ENCODE peak calls at places on chromosomes 16 and 17, in six cellular contexts. O is ovary; D is tibial artery; N is fibroblast of lung; S is CD4-positive, CD25-positive, alpha-beta regulatory T cell; T is RWPE2. H is an unnamed sample. For H3K9me3, the result is how much of the 10 kb centered on the place peaks cover.

GRCh38 chr16:69324013-69324531 is 6.3 kb downstream of the PDF start:
- DNase-seq in O (no peak), D (no peak), N (no peak), S (no peak), T (no peak), H (peak)

GRCh38 chr16:70782237-70782636 is 18.7 kb downstream of the VAC14 start:
- DNase-seq in O (no peak), D (no peak), N (no peak), S (no peak), T (no peak), H (no peak)

GRCh38 chr17:31434404-31435050 is 43.1 kb downstream of the RAB11FIP4 start:
- DNase-seq in O (no peak), D (no peak), N (no peak), S (no peak), T (no peak), H (no peak)

GRCh38 chr17:63498621-63499195 is 21.8 kb downstream of the ACE start:
- DNase-seq in O (no peak), D (no peak), N (peak), S (no peak), T (no peak), H (no peak)

GRCh38 chr17:38967290-38967738 is at the start of gene FBXO47:
- DNase-seq in O (peak), D (peak), N (peak), S (peak), T (peak), H (peak)

GRCh38 chr17:77372444-77373297 is 231.9 kb downstream of the SEC14L1 start:
- DNase-seq in O (peak), D (peak), N (peak), S (peak), T (no peak), H (peak)

GRCh38 chr16:69754143-69754468 is 620 bp downstream of the NOB1 start:
- DNase-seq in O (no peak), D (no peak), N (no peak), S (no peak), T (no peak), H (no peak)

GRCh38 chr16:84839054-84839453 is 19.3 kb downstream of the CRISPLD2 start:
- DNase-seq in O (no peak), D (peak), N (peak), S (no peak), T (no peak), H (no peak)

GRCh38 chr17:30594223-30594952 is 117.2 kb downstream of the GOSR1 start:
- DNase-seq in O (no peak), D (no peak), N (no peak), S (no peak), T (no peak), H (no peak)

GRCh38 chr17:81831563-81831956 is 1.5 kb downstream of the MCRIP1 start:
- DNase-seq in O (no peak), D (no peak), N (no peak), S (no peak), T (no peak), H (no peak)

GRCh38 chr17:48624544-48625501 is 1.3 kb downstream of the HOXB9 start:
- DNase-seq in O (no peak), D (no peak), N (no peak), S (no peak), T (no peak), H (no peak)

GRCh38 chr17:20189322-20189721 is 180.2 kb downstream of the SPECC1 start:
- DNase-seq in O (no peak), D (no peak), N (peak), S (no peak), T (no peak), H (peak)

GRCh38 chr17:2239882-2240430 is 63.6 kb downstream of the SMG6 start:
- DNase-seq in O (peak), D (peak), N (peak), S (no peak), T (no peak), H (peak)

GRCh38 chr16:79599256-79599836 is 1.2 kb downstream of the MAF start:
- DNase-seq in O (peak), D (no peak), N (peak), S (peak), T (no peak), H (peak)

GRCh38 chr17:49089094-49089493 is 43.5 kb upstream of the B4GALNT2 start:
- DNase-seq in O (no peak), D (no peak), N (no peak), S (no peak), T (no peak), H (no peak)

GRCh38 chr16:50102046-50102756 is 36.4 kb downstream of the HEATR3 start:
- DNase-seq in O (no peak), D (no peak), N (peak), S (no peak), T (no peak), H (no peak)

GRCh38 chr16:81641403-81642106 is 137.5 kb upstream of the PLCG2 start:
- DNase-seq in O (no peak), D (no peak), N (no peak), S (no peak), T (no peak), H (no peak)

GRCh38 chr17:39517224-39517623 is 55.9 kb downstream of the CDK12 start:
- DNase-seq in O (no peak), D (no peak), N (peak), S (no peak), T (no peak), H (no peak)

GRCh38 chr16:67305216-67306071 is 21.1 kb downstream of the KCTD19 start:
- DNase-seq in O (no peak), D (peak), N (no peak), S (no peak), T (no peak), H (no peak)

GRCh38 chr17:64345691-64346376 is 44.8 kb downstream of the PECAM1 start:
- DNase-seq in O (no peak), D (peak), N (no peak), S (no peak), T (peak), H (no peak)

GRCh38 chr16:72240949-72241348 is 69.0 kb upstream of the PMFBP1 start:
- DNase-seq in O (no peak), D (no peak), N (no peak), S (no peak), T (no peak), H (no peak)

GRCh38 chr16:14198012-14198411 is 126.9 kb downstream of the MRTFB start:
- DNase-seq in O (no peak), D (no peak), N (no peak), S (no peak), T (no peak), H (no peak)

GRCh38 chr17:10713336-10713735 is 15.9 kb downstream of the ADPRM start:
- DNase-seq in O (no peak), D (no peak), N (no peak), S (no peak), T (no peak), H (no peak)

GRCh38 chr17:12229315-12229714 is 208.6 kb downstream of the MAP2K4 start:
- DNase-seq in O (no peak), D (no peak), N (no peak), S (no peak), T (no peak), H (no peak)

GRCh38 chr16:47858333-47859067 is 297.3 kb downstream of the ABCC12 start:
- DNase-seq in O (no peak), D (no peak), N (peak), S (no peak), T (no peak), H (no peak)

GRCh38 chr16:15721018-15721417 is 71.0 kb downstream of the NDE1 start:
- DNase-seq in O (no peak), D (no peak), N (no peak), S (no peak), T (no peak), H (no peak)

GRCh38 chr16:49858200-49859129 is 2.6 kb upstream of the ZNF423 start:
- DNase-seq in O (peak), D (peak), N (peak), S (no peak), T (no peak), H (peak)

GRCh38 chr16:50326835-50327465 is 41.8 kb downstream of the BRD7 start:
- DNase-seq in O (no peak), D (no peak), N (peak), S (peak), T (no peak), H (no peak)

GRCh38 chr17:164536-165235 is 16.8 kb downstream of the DOC2B start:
- DNase-seq in O (peak), D (no peak), N (peak), S (peak), T (no peak), H (no peak)

GRCh38 chr17:1730345-1731193 is 6.1 kb downstream of the WDR81 start:
- DNase-seq in O (peak), D (peak), N (peak), S (no peak), T (peak), H (peak)

GRCh38 chr16:4372578-4373355 is 1.1 kb downstream of the VASN start:
- DNase-seq in O (peak), D (peak), N (no peak), S (no peak), T (no peak), H (no peak)

GRCh38 chr16:65658339-65659275 is 536.7 kb upstream of the CDH11 start:
- DNase-seq in O (no peak), D (no peak), N (peak), S (no peak), T (peak), H (no peak)

GRCh38 chr16:72042157-72042660 is 12.1 kb upstream of the HP start:
- DNase-seq in O (no peak), D (no peak), N (peak), S (no peak), T (no peak), H (no peak)

GRCh38 chr16:75854117-75854516 is 127.8 kb upstream of the CPHXL start:
- DNase-seq in O (no peak), D (no peak), N (no peak), S (no peak), T (no peak), H (no peak)
- H3K27ac ChIP-seq in O (no peak), D (no peak), N (no peak), S (no peak), T (no peak), H (no peak)

GRCh38 chr16:63157818-63158217 is 1121.6 kb upstream of the CDH8 start:
- DNase-seq in O (no peak), D (no peak), N (no peak), S (no peak), T (no peak), H (no peak)
- H3K9me3 ChIP-seq in O (under half), D (under half), N (under half), S (under half), T (under half), H (under half)

DNA sequence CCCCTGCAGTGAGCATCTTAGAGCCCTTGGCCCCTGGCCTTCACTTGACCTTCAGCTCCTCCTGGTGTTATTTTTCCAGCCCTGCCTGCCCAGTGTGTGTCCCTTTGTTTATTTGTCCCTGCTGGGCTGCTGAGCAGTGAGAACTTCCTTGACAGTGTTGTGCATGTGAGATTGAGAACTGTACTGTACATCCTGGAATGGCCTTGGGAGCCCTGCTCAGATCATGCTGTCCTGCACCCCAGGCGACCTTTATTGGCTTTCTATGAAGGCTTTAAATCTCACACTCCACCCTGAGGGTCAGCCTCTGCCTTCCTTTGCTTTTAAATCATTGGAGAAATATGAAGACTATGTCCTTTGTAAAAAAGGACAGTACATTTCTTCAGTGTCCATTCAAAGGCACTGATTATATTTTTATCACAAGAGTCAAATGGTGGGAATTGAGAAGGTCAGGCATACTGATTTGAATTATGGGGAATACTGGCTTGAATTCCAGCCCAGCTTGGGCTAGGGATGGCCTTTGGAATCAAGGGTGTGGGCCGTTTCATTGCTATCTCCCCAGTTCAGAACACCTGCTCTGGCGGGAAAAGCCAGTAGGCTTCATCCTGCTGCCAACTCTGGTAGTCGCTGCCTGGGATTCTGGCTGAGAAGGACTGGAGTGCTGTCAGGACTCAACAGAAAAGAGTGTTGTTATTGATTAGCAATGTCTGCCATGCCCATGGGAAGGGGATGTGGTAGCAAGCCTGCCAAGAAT is 161.0 kb downstream of the SNX29 start:
- DNase-seq in O (no peak), D (no peak), N (no peak), S (no peak), T (no peak), H (no peak)
- H3K27ac ChIP-seq in O (no peak), D (no peak), N (no peak), S (no peak), T (no peak), H (no peak)

DNA sequence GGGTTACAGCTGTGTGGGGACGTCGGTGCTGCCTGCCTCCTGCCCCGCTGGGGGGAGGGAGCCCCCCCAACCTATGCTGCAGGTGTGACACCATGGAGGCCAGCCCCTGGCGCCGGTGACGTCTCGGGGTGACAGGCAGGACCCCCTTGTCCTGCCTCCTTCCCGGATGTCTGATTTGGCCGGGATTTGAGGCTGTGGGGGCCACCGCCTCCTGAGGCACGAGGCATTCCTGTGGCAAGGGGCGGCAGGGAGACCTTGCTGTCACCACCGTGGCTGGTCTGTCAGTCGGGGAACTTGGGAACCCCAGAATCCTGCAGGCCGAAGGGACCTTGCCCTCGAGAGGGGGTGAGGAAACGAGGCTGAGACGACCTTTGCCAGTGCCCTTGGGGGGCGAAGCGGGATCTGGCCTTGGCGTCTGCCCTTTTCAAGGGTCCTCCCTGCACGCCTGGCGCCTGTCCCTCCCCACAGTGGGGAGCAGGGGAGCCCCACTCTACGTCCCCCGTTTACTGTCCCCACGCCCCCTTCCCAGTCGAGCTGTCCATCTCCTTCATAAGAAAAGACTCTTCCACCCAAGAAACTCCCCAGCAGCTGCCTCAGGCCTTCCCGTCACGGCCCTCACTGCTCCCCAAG is 74.4 kb downstream of the METRNL start:
- DNase-seq in O (no peak), D (peak), N (no peak), S (no peak), T (no peak), H (no peak)
- H3K9me3 ChIP-seq in O (under half), D (under half), N (under half), S (under half), T (under half), H (under half)

DNA sequence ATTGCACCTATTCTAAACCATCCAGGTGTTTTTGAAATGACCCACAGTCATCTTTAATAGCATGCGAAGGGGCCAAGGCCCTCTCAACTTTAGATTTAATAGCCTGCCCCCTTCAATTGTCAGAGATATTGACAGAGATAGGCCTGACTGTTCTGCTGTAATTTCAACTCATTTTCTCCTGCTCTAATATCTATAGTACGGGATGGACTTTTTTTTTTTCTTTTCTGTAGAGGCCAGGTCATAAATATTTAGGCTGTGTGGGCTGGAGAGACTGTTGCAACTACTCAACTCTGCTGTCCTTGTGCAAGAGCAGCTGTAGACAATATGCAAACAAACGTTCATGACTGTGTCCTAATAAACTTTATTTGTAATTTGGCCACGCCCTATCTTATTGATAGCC is 24.7 kb upstream of the KRT20 start:
- DNase-seq in O (no peak), D (no peak), N (peak), S (no peak), T (no peak), H (no peak)
- H3K27ac ChIP-seq in O (no peak), D (peak), N (peak), S (no peak), T (peak), H (no peak)

GRCh38 chr16:83023640-83024039 is 396.9 kb downstream of the CDH13 start:
- DNase-seq in O (no peak), D (no peak), N (no peak), S (no peak), T (no peak), H (no peak)
- H3K9me3 ChIP-seq in O (under half), D (under half), N (under half), S (under half), T (under half), H (under half)

GRCh38 chr17:47213540-47213939 is 4.4 kb downstream of the MYL4 start:
- DNase-seq in O (no peak), D (no peak), N (no peak), S (no peak), T (no peak), H (no peak)
- H3K27ac ChIP-seq in O (no peak), D (no peak), N (no peak), S (no peak), T (no peak), H (no peak)

DNA sequence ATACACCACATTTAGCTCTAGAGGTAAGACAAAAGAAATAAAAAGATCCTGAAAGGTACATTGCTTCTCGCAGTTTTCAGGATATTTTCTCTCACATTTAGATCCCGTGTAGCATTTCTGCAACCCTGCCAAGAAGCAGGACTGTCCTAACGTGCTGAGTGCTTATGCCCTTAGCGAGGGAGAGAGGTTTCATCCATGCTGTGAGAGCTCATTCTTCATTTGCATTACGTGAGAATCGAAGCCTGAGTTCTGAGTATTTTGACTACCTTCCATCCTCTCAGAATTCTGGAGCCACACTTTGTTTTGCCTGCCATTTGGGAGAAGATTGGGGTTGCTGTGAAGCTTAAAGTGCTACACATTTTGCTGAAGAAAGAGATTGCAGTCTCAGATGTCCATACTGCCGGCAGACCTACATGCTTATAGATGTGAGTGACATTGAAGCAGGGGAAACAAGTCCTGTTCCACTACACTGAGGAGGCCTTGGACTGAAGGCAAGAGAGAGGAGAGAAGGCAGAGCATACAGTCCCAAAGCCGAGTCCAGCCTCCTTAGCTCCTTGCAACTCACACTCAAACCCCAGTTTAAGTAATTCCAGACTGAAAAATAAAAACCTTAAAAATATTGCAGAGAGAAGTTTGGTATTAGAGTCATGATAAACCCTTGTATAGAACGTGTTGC is 183.0 kb downstream of the PRKCA start:
- DNase-seq in O (no peak), D (no peak), N (no peak), S (no peak), T (no peak), H (no peak)
- H3K9me3 ChIP-seq in O (under half), D (under half), N (under half), S (under half), T (under half), H (under half)

DNA sequence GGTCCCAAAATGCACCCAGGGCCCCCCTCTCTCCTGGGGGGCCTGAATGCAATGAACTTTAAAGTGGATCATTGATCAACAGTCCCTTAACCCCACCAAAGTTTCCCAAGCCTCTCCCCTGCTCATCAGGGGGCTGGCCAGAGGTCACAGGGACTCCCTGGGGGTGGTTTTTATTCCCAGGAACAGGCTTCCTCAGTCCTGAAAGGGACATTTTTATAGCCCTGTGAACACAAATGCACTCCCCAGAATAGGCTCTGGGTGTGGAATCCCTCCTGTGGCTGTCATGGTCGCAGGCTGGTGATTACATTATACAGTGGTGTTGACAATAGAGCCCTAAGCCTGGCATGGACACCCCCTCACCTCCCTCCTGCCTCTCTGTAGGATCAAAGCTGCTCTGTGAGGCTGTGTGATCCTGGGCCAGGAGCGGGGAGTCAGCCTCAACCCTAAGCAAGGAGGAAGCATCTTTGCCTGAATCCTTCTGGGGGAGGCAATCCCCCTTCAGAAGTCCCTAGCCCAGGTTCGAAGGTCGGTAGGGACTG is 1.4 kb upstream of the CA4 start:
- DNase-seq in O (no peak), D (no peak), N (no peak), S (no peak), T (no peak), H (no peak)
- H3K27ac ChIP-seq in O (no peak), D (no peak), N (no peak), S (no peak), T (no peak), H (no peak)